ENCODE peak calls at places on chromosome 19, in four cellular contexts. P is AG04450, R is mesothelial cell of epicardium, T is AG09319. B is an unnamed sample.

GRCh38 chr19:48248081-48248833 is 7.5 kb downstream of the CARD8 start:
- DNase-seq in P (no peak), R (no peak), T (no peak), B (no peak)

GRCh38 chr19:49637865-49638350 is 2.0 kb downstream of the RRAS start:
- DNase-seq in P (no peak), R (peak), T (peak), B (no peak)

GRCh38 chr19:53910170-53910518 is 1.1 kb downstream of the CACNG7 start:
- DNase-seq in P (no peak), R (no peak), T (no peak), B (no peak)

GRCh38 chr19:40872209-40872608 is 9.8 kb downstream of the CYP2A7 start:
- DNase-seq in P (no peak), R (no peak), T (no peak), B (no peak)

GRCh38 chr19:35585844-35586243 is at the start of gene PMIS2:
- DNase-seq in P (no peak), R (no peak), T (no peak), B (no peak)

GRCh38 chr19:15010497-15011255 is 31.0 kb upstream of the SLC1A6 start:
- DNase-seq in P (no peak), R (no peak), T (no peak), B (no peak)

GRCh38 chr19:27865927-27866777 is 1346.8 kb downstream of the UQCRFS1 start:
- DNase-seq in P (no peak), R (no peak), T (no peak), B (no peak)

GRCh38 chr19:23557381-23557780 is 129.6 kb downstream of the ZNF675 start:
- DNase-seq in P (no peak), R (no peak), T (no peak), B (no peak)

GRCh38 chr19:33514885-33515485 is 6.6 kb downstream of the PEPD start:
- DNase-seq in P (no peak), R (no peak), T (no peak), B (no peak)

GRCh38 chr19:54481326-54481930 is 8.3 kb upstream of the CDC42EP5 start:
- DNase-seq in P (no peak), R (peak), T (no peak), B (no peak)

GRCh38 chr19:48490980-48491792 is 20.4 kb downstream of the LMTK3 start:
- DNase-seq in P (no peak), R (no peak), T (no peak), B (peak)

GRCh38 chr19:44621367-44621766 is 8.0 kb downstream of the IGSF23 start:
- DNase-seq in P (no peak), R (no peak), T (no peak), B (no peak)

GRCh38 chr19:49347835-49348234 is 12.6 kb downstream of the CD37 start:
- DNase-seq in P (no peak), R (no peak), T (peak), B (no peak)

GRCh38 chr19:55157064-55157908 is at the start of gene TNNI3:
- DNase-seq in P (no peak), R (no peak), T (no peak), B (no peak)

GRCh38 chr19:48501446-48501960 is 10.1 kb downstream of the LMTK3 start:
- DNase-seq in P (no peak), R (no peak), T (no peak), B (no peak)

GRCh38 chr19:38528931-38529330 is 88.8 kb downstream of the MAP4K1 start:
- DNase-seq in P (no peak), R (no peak), T (no peak), B (no peak)

GRCh38 chr19:3699741-3700241 is 477 bp downstream of the PIP5K1C start:
- DNase-seq in P (no peak), R (peak), T (no peak), B (no peak)
- TF ChIP-seq CTCF in P (no peak), R (no peak), T (no peak), B (no peak)

GRCh38 chr19:13756210-13756609 is 8.1 kb upstream of the MRI1 start:
- DNase-seq in P (no peak), R (no peak), T (no peak), B (no peak)
- TF ChIP-seq CTCF in P (no peak), R (no peak), T (no peak), B (no peak)

GRCh38 chr19:29212614-29213573 is at the start of gene UQCRFS1:
- DNase-seq in P (peak), R (peak), T (peak), B (peak)
- TF ChIP-seq CTCF in P (no peak), R (no peak), T (no peak), B (no peak)

GRCh38 chr19:13089139-13089856 is 13.4 kb downstream of the LYL1 start:
- DNase-seq in P (no peak), R (no peak), T (no peak), B (no peak)
- TF ChIP-seq CTCF in P (peak), R (no peak), T (peak), B (no peak)

GRCh38 chr19:18000480-18000980 is 7.4 kb upstream of the ARRDC2 start:
- DNase-seq in P (no peak), R (no peak), T (no peak), B (no peak)

GRCh38 chr19:17999685-18000479 is 8.1 kb upstream of the ARRDC2 start:
- DNase-seq in P (no peak), R (no peak), T (no peak), B (no peak)

GRCh38 chr19:17998827-17999150 is 9.2 kb upstream of the ARRDC2 start:
- DNase-seq in P (no peak), R (no peak), T (no peak), B (no peak)

GRCh38 chr19:17996826-17997316 is 11.1 kb upstream of the ARRDC2 start:
- DNase-seq in P (peak), R (peak), T (no peak), B (peak)

GRCh38 chr19:17997969-17998826 is 9.8 kb upstream of the ARRDC2 start:
- DNase-seq in P (no peak), R (no peak), T (no peak), B (no peak)
- TF ChIP-seq CTCF in P (no peak), R (peak), T (no peak), B (no peak)